ENCODE peak calls at places on chromosomes 13 and 19, in eight cellular contexts. One of them, this sample, is unnamed.

GRCh38 chr19:34313188-34313587 is 51.8 kb upstream of the GPI start:
- DNase-seq in activated CD8-positive, alpha-beta memory T cell treated with anti-CD3 and anti-CD28 coated beads, Interleukin-2, amount 10 ng/mL, durations not matched to agents 7 days and 5 days: no peak
- DNase-seq in activated naive CD4-positive, alpha-beta T cell: no peak
- DNase-seq in naive thymus-derived CD4-positive, alpha-beta T cell: no peak
- DNase-seq in activated CD4-positive, alpha-beta T cell treated with anti-CD3 and anti-CD28 coated beads, Interleukin-2, amount 10 ng/mL, durations not matched to agents 7 days and 5 days: no peak
- DNase-seq in T-helper 17 cell: no peak
- DNase-seq in cardiac fibroblast: peak
- DNase-seq in HTR-8/SVneo: no peak
- DNase-seq in this sample: no peak

GRCh38 chr19:41930926-41931592 is 2.8 kb upstream of the ERFL start:
- DNase-seq in cardiac fibroblast: no peak
- DNase-seq in activated naive CD4-positive, alpha-beta T cell: no peak
- DNase-seq in naive thymus-derived CD4-positive, alpha-beta T cell: no peak
- DNase-seq in T-helper 17 cell: no peak
- DNase-seq in activated CD8-positive, alpha-beta memory T cell treated with anti-CD3 and anti-CD28 coated beads, Interleukin-2, amount 10 ng/mL, durations not matched to agents 7 days and 5 days: no peak
- DNase-seq in activated CD4-positive, alpha-beta T cell treated with anti-CD3 and anti-CD28 coated beads, Interleukin-2, amount 10 ng/mL, durations not matched to agents 7 days and 5 days: no peak
- DNase-seq in HTR-8/SVneo: no peak
- DNase-seq in this sample: no peak

GRCh38 chr13:33184131-33184485 is 101.4 kb downstream of the STARD13 start:
- DNase-seq in activated CD8-positive, alpha-beta memory T cell treated with anti-CD3 and anti-CD28 coated beads, Interleukin-2, amount 10 ng/mL, durations not matched to agents 7 days and 5 days: no peak
- DNase-seq in naive thymus-derived CD4-positive, alpha-beta T cell: no peak
- DNase-seq in HTR-8/SVneo: no peak
- DNase-seq in activated CD4-positive, alpha-beta T cell treated with anti-CD3 and anti-CD28 coated beads, Interleukin-2, amount 10 ng/mL, durations not matched to agents 7 days and 5 days: no peak
- DNase-seq in T-helper 17 cell: no peak
- DNase-seq in activated naive CD4-positive, alpha-beta T cell: no peak
- DNase-seq in cardiac fibroblast: peak
- DNase-seq in this sample: no peak

GRCh38 chr19:18669524-18669817 is 14.0 kb upstream of the CRTC1 start:
- DNase-seq in activated CD4-positive, alpha-beta T cell treated with anti-CD3 and anti-CD28 coated beads, Interleukin-2, amount 10 ng/mL, durations not matched to agents 7 days and 5 days: no peak
- DNase-seq in activated naive CD4-positive, alpha-beta T cell: no peak
- DNase-seq in T-helper 17 cell: no peak
- DNase-seq in activated CD8-positive, alpha-beta memory T cell treated with anti-CD3 and anti-CD28 coated beads, Interleukin-2, amount 10 ng/mL, durations not matched to agents 7 days and 5 days: no peak
- DNase-seq in HTR-8/SVneo: no peak
- DNase-seq in cardiac fibroblast: peak
- DNase-seq in naive thymus-derived CD4-positive, alpha-beta T cell: no peak
- DNase-seq in this sample: no peak

GRCh38 chr13:114236224-114236623 is 1.5 kb downstream of the CDC16 start:
- DNase-seq in activated CD4-positive, alpha-beta T cell treated with anti-CD3 and anti-CD28 coated beads, Interleukin-2, amount 10 ng/mL, durations not matched to agents 7 days and 5 days: no peak
- DNase-seq in activated CD8-positive, alpha-beta memory T cell treated with anti-CD3 and anti-CD28 coated beads, Interleukin-2, amount 10 ng/mL, durations not matched to agents 7 days and 5 days: no peak
- DNase-seq in activated naive CD4-positive, alpha-beta T cell: no peak
- DNase-seq in cardiac fibroblast: no peak
- DNase-seq in HTR-8/SVneo: no peak
- DNase-seq in naive thymus-derived CD4-positive, alpha-beta T cell: no peak
- DNase-seq in T-helper 17 cell: no peak
- DNase-seq in this sample: no peak

GRCh38 chr13:32165791-32166190 is 134.2 kb downstream of the FRY start:
- DNase-seq in activated naive CD4-positive, alpha-beta T cell: no peak
- DNase-seq in HTR-8/SVneo: no peak
- DNase-seq in activated CD8-positive, alpha-beta memory T cell treated with anti-CD3 and anti-CD28 coated beads, Interleukin-2, amount 10 ng/mL, durations not matched to agents 7 days and 5 days: no peak
- DNase-seq in cardiac fibroblast: no peak
- DNase-seq in T-helper 17 cell: no peak
- DNase-seq in naive thymus-derived CD4-positive, alpha-beta T cell: no peak
- DNase-seq in activated CD4-positive, alpha-beta T cell treated with anti-CD3 and anti-CD28 coated beads, Interleukin-2, amount 10 ng/mL, durations not matched to agents 7 days and 5 days: no peak
- DNase-seq in this sample: no peak

GRCh38 chr19:54154603-54155345 is 4.7 kb downstream of the LENG1 start:
- DNase-seq in activated CD8-positive, alpha-beta memory T cell treated with anti-CD3 and anti-CD28 coated beads, Interleukin-2, amount 10 ng/mL, durations not matched to agents 7 days and 5 days: peak
- DNase-seq in T-helper 17 cell: no peak
- DNase-seq in activated naive CD4-positive, alpha-beta T cell: no peak
- DNase-seq in cardiac fibroblast: peak
- DNase-seq in activated CD4-positive, alpha-beta T cell treated with anti-CD3 and anti-CD28 coated beads, Interleukin-2, amount 10 ng/mL, durations not matched to agents 7 days and 5 days: peak
- DNase-seq in naive thymus-derived CD4-positive, alpha-beta T cell: peak
- DNase-seq in HTR-8/SVneo: no peak
- DNase-seq in this sample: peak

GRCh38 chr13:47865883-47866282 is 135.2 kb downstream of the SUCLA2 start:
- DNase-seq in activated CD8-positive, alpha-beta memory T cell treated with anti-CD3 and anti-CD28 coated beads, Interleukin-2, amount 10 ng/mL, durations not matched to agents 7 days and 5 days: no peak
- DNase-seq in activated naive CD4-positive, alpha-beta T cell: no peak
- DNase-seq in cardiac fibroblast: no peak
- DNase-seq in T-helper 17 cell: no peak
- DNase-seq in naive thymus-derived CD4-positive, alpha-beta T cell: no peak
- DNase-seq in activated CD4-positive, alpha-beta T cell treated with anti-CD3 and anti-CD28 coated beads, Interleukin-2, amount 10 ng/mL, durations not matched to agents 7 days and 5 days: no peak
- DNase-seq in HTR-8/SVneo: no peak
- DNase-seq in this sample: no peak

GRCh38 chr13:30466841-30467252 is 1.1 kb upstream of the HMGB1 start:
- DNase-seq in naive thymus-derived CD4-positive, alpha-beta T cell: no peak
- DNase-seq in HTR-8/SVneo: no peak
- DNase-seq in activated CD8-positive, alpha-beta memory T cell treated with anti-CD3 and anti-CD28 coated beads, Interleukin-2, amount 10 ng/mL, durations not matched to agents 7 days and 5 days: peak
- DNase-seq in cardiac fibroblast: no peak
- DNase-seq in activated CD4-positive, alpha-beta T cell treated with anti-CD3 and anti-CD28 coated beads, Interleukin-2, amount 10 ng/mL, durations not matched to agents 7 days and 5 days: no peak
- DNase-seq in T-helper 17 cell: no peak
- DNase-seq in activated naive CD4-positive, alpha-beta T cell: no peak
- DNase-seq in this sample: no peak

GRCh38 chr13:25153736-25154135 is 18.4 kb downstream of the AMER2 start:
- DNase-seq in activated naive CD4-positive, alpha-beta T cell: no peak
- DNase-seq in HTR-8/SVneo: no peak
- DNase-seq in T-helper 17 cell: no peak
- DNase-seq in cardiac fibroblast: no peak
- DNase-seq in activated CD8-positive, alpha-beta memory T cell treated with anti-CD3 and anti-CD28 coated beads, Interleukin-2, amount 10 ng/mL, durations not matched to agents 7 days and 5 days: no peak
- DNase-seq in activated CD4-positive, alpha-beta T cell treated with anti-CD3 and anti-CD28 coated beads, Interleukin-2, amount 10 ng/mL, durations not matched to agents 7 days and 5 days: no peak
- DNase-seq in naive thymus-derived CD4-positive, alpha-beta T cell: no peak
- DNase-seq in this sample: no peak

GRCh38 chr19:41431426-41432386 is 4.5 kb upstream of the B3GNT8 start:
- DNase-seq in activated CD8-positive, alpha-beta memory T cell treated with anti-CD3 and anti-CD28 coated beads, Interleukin-2, amount 10 ng/mL, durations not matched to agents 7 days and 5 days: peak
- DNase-seq in activated CD4-positive, alpha-beta T cell treated with anti-CD3 and anti-CD28 coated beads, Interleukin-2, amount 10 ng/mL, durations not matched to agents 7 days and 5 days: peak
- DNase-seq in HTR-8/SVneo: no peak
- DNase-seq in cardiac fibroblast: peak
- DNase-seq in naive thymus-derived CD4-positive, alpha-beta T cell: no peak
- DNase-seq in activated naive CD4-positive, alpha-beta T cell: no peak
- DNase-seq in T-helper 17 cell: no peak
- DNase-seq in this sample: peak

GRCh38 chr19:18433039-18433691 is 4.8 kb downstream of the ISYNA1 start:
- DNase-seq in T-helper 17 cell: no peak
- DNase-seq in cardiac fibroblast: no peak
- DNase-seq in activated naive CD4-positive, alpha-beta T cell: no peak
- DNase-seq in activated CD4-positive, alpha-beta T cell treated with anti-CD3 and anti-CD28 coated beads, Interleukin-2, amount 10 ng/mL, durations not matched to agents 7 days and 5 days: no peak
- DNase-seq in activated CD8-positive, alpha-beta memory T cell treated with anti-CD3 and anti-CD28 coated beads, Interleukin-2, amount 10 ng/mL, durations not matched to agents 7 days and 5 days: peak
- DNase-seq in naive thymus-derived CD4-positive, alpha-beta T cell: peak
- DNase-seq in HTR-8/SVneo: no peak
- DNase-seq in this sample: no peak

GRCh38 chr19:4288091-4288777 is 9.2 kb downstream of the SHD start:
- DNase-seq in T-helper 17 cell: no peak
- DNase-seq in HTR-8/SVneo: no peak
- DNase-seq in activated naive CD4-positive, alpha-beta T cell: no peak
- DNase-seq in cardiac fibroblast: no peak
- DNase-seq in activated CD4-positive, alpha-beta T cell treated with anti-CD3 and anti-CD28 coated beads, Interleukin-2, amount 10 ng/mL, durations not matched to agents 7 days and 5 days: no peak
- DNase-seq in activated CD8-positive, alpha-beta memory T cell treated with anti-CD3 and anti-CD28 coated beads, Interleukin-2, amount 10 ng/mL, durations not matched to agents 7 days and 5 days: no peak
- DNase-seq in naive thymus-derived CD4-positive, alpha-beta T cell: no peak
- DNase-seq in this sample: no peak

GRCh38 chr13:45847554-45848224 is 3.9 kb downstream of the SIAH3 start:
- DNase-seq in HTR-8/SVneo: no peak
- DNase-seq in activated CD4-positive, alpha-beta T cell treated with anti-CD3 and anti-CD28 coated beads, Interleukin-2, amount 10 ng/mL, durations not matched to agents 7 days and 5 days: peak
- DNase-seq in activated CD8-positive, alpha-beta memory T cell treated with anti-CD3 and anti-CD28 coated beads, Interleukin-2, amount 10 ng/mL, durations not matched to agents 7 days and 5 days: peak
- DNase-seq in activated naive CD4-positive, alpha-beta T cell: no peak
- DNase-seq in T-helper 17 cell: no peak
- DNase-seq in naive thymus-derived CD4-positive, alpha-beta T cell: peak
- DNase-seq in cardiac fibroblast: no peak
- DNase-seq in this sample: peak

GRCh38 chr13:112693831-112694497 is 4.1 kb downstream of the ATP11A start:
- DNase-seq in cardiac fibroblast: peak
- DNase-seq in T-helper 17 cell: no peak
- DNase-seq in activated CD4-positive, alpha-beta T cell treated with anti-CD3 and anti-CD28 coated beads, Interleukin-2, amount 10 ng/mL, durations not matched to agents 7 days and 5 days: no peak
- DNase-seq in activated naive CD4-positive, alpha-beta T cell: no peak
- DNase-seq in HTR-8/SVneo: no peak
- DNase-seq in activated CD8-positive, alpha-beta memory T cell treated with anti-CD3 and anti-CD28 coated beads, Interleukin-2, amount 10 ng/mL, durations not matched to agents 7 days and 5 days: no peak
- DNase-seq in naive thymus-derived CD4-positive, alpha-beta T cell: no peak
- DNase-seq in this sample: no peak

GRCh38 chr13:102609696-102610095 is 12.9 kb downstream of the TPP2 start:
- DNase-seq in T-helper 17 cell: no peak
- DNase-seq in activated CD4-positive, alpha-beta T cell treated with anti-CD3 and anti-CD28 coated beads, Interleukin-2, amount 10 ng/mL, durations not matched to agents 7 days and 5 days: peak
- DNase-seq in activated CD8-positive, alpha-beta memory T cell treated with anti-CD3 and anti-CD28 coated beads, Interleukin-2, amount 10 ng/mL, durations not matched to agents 7 days and 5 days: peak
- DNase-seq in cardiac fibroblast: no peak
- DNase-seq in activated naive CD4-positive, alpha-beta T cell: no peak
- DNase-seq in HTR-8/SVneo: no peak
- DNase-seq in naive thymus-derived CD4-positive, alpha-beta T cell: peak
- DNase-seq in this sample: peak

GRCh38 chr13:24168392-24168750 is 7.9 kb downstream of the SPATA13 start:
- DNase-seq in T-helper 17 cell: no peak
- DNase-seq in activated CD8-positive, alpha-beta memory T cell treated with anti-CD3 and anti-CD28 coated beads, Interleukin-2, amount 10 ng/mL, durations not matched to agents 7 days and 5 days: no peak
- DNase-seq in HTR-8/SVneo: no peak
- DNase-seq in activated CD4-positive, alpha-beta T cell treated with anti-CD3 and anti-CD28 coated beads, Interleukin-2, amount 10 ng/mL, durations not matched to agents 7 days and 5 days: no peak
- DNase-seq in cardiac fibroblast: no peak
- DNase-seq in activated naive CD4-positive, alpha-beta T cell: no peak
- DNase-seq in naive thymus-derived CD4-positive, alpha-beta T cell: no peak
- DNase-seq in this sample: no peak

GRCh38 chr13:107376393-107377085 is 808.6 kb upstream of the ARGLU1 start:
- DNase-seq in cardiac fibroblast: no peak
- DNase-seq in HTR-8/SVneo: no peak
- DNase-seq in activated CD8-positive, alpha-beta memory T cell treated with anti-CD3 and anti-CD28 coated beads, Interleukin-2, amount 10 ng/mL, durations not matched to agents 7 days and 5 days: no peak
- DNase-seq in T-helper 17 cell: no peak
- DNase-seq in activated CD4-positive, alpha-beta T cell treated with anti-CD3 and anti-CD28 coated beads, Interleukin-2, amount 10 ng/mL, durations not matched to agents 7 days and 5 days: no peak
- DNase-seq in activated naive CD4-positive, alpha-beta T cell: no peak
- DNase-seq in naive thymus-derived CD4-positive, alpha-beta T cell: no peak
- DNase-seq in this sample: no peak

GRCh38 chr19:29614780-29615179 is 8.7 kb downstream of the POP4 start:
- DNase-seq in activated CD4-positive, alpha-beta T cell treated with anti-CD3 and anti-CD28 coated beads, Interleukin-2, amount 10 ng/mL, durations not matched to agents 7 days and 5 days: no peak
- DNase-seq in activated CD8-positive, alpha-beta memory T cell treated with anti-CD3 and anti-CD28 coated beads, Interleukin-2, amount 10 ng/mL, durations not matched to agents 7 days and 5 days: no peak
- DNase-seq in T-helper 17 cell: no peak
- DNase-seq in activated naive CD4-positive, alpha-beta T cell: no peak
- DNase-seq in HTR-8/SVneo: no peak
- DNase-seq in naive thymus-derived CD4-positive, alpha-beta T cell: no peak
- DNase-seq in cardiac fibroblast: no peak
- DNase-seq in this sample: no peak

GRCh38 chr19:51333836-51334460 is 8.0 kb downstream of the VSIG10L start:
- DNase-seq in naive thymus-derived CD4-positive, alpha-beta T cell: no peak
- DNase-seq in cardiac fibroblast: peak
- DNase-seq in T-helper 17 cell: no peak
- DNase-seq in activated CD8-positive, alpha-beta memory T cell treated with anti-CD3 and anti-CD28 coated beads, Interleukin-2, amount 10 ng/mL, durations not matched to agents 7 days and 5 days: no peak
- DNase-seq in HTR-8/SVneo: no peak
- DNase-seq in activated CD4-positive, alpha-beta T cell treated with anti-CD3 and anti-CD28 coated beads, Interleukin-2, amount 10 ng/mL, durations not matched to agents 7 days and 5 days: no peak
- DNase-seq in activated naive CD4-positive, alpha-beta T cell: no peak
- DNase-seq in this sample: no peak

GRCh38 chr13:51601601-51602348 is 17.5 kb downstream of the WDFY2 start:
- DNase-seq in HTR-8/SVneo: no peak
- DNase-seq in activated CD4-positive, alpha-beta T cell treated with anti-CD3 and anti-CD28 coated beads, Interleukin-2, amount 10 ng/mL, durations not matched to agents 7 days and 5 days: no peak
- DNase-seq in naive thymus-derived CD4-positive, alpha-beta T cell: no peak
- DNase-seq in T-helper 17 cell: no peak
- DNase-seq in activated naive CD4-positive, alpha-beta T cell: no peak
- DNase-seq in cardiac fibroblast: no peak
- DNase-seq in activated CD8-positive, alpha-beta memory T cell treated with anti-CD3 and anti-CD28 coated beads, Interleukin-2, amount 10 ng/mL, durations not matched to agents 7 days and 5 days: no peak
- DNase-seq in this sample: no peak

GRCh38 chr13:97295279-97296182 is 73.4 kb downstream of the MBNL2 start:
- DNase-seq in cardiac fibroblast: peak
- DNase-seq in activated CD8-positive, alpha-beta memory T cell treated with anti-CD3 and anti-CD28 coated beads, Interleukin-2, amount 10 ng/mL, durations not matched to agents 7 days and 5 days: no peak
- DNase-seq in HTR-8/SVneo: no peak
- DNase-seq in activated naive CD4-positive, alpha-beta T cell: no peak
- DNase-seq in T-helper 17 cell: no peak
- DNase-seq in naive thymus-derived CD4-positive, alpha-beta T cell: no peak
- DNase-seq in activated CD4-positive, alpha-beta T cell treated with anti-CD3 and anti-CD28 coated beads, Interleukin-2, amount 10 ng/mL, durations not matched to agents 7 days and 5 days: no peak
- DNase-seq in this sample: no peak

GRCh38 chr19:50896591-50897190 is 14.5 kb downstream of the KLK4 start:
- DNase-seq in HTR-8/SVneo: no peak
- DNase-seq in naive thymus-derived CD4-positive, alpha-beta T cell: no peak
- DNase-seq in activated CD4-positive, alpha-beta T cell treated with anti-CD3 and anti-CD28 coated beads, Interleukin-2, amount 10 ng/mL, durations not matched to agents 7 days and 5 days: peak
- DNase-seq in activated CD8-positive, alpha-beta memory T cell treated with anti-CD3 and anti-CD28 coated beads, Interleukin-2, amount 10 ng/mL, durations not matched to agents 7 days and 5 days: peak
- DNase-seq in T-helper 17 cell: no peak
- DNase-seq in cardiac fibroblast: peak
- DNase-seq in activated naive CD4-positive, alpha-beta T cell: no peak
- DNase-seq in this sample: peak

GRCh38 chr19:18507727-18508440 is 14.0 kb downstream of the ELL start:
- DNase-seq in HTR-8/SVneo: no peak
- DNase-seq in naive thymus-derived CD4-positive, alpha-beta T cell: no peak
- DNase-seq in T-helper 17 cell: no peak
- DNase-seq in activated CD4-positive, alpha-beta T cell treated with anti-CD3 and anti-CD28 coated beads, Interleukin-2, amount 10 ng/mL, durations not matched to agents 7 days and 5 days: no peak
- DNase-seq in activated naive CD4-positive, alpha-beta T cell: no peak
- DNase-seq in activated CD8-positive, alpha-beta memory T cell treated with anti-CD3 and anti-CD28 coated beads, Interleukin-2, amount 10 ng/mL, durations not matched to agents 7 days and 5 days: no peak
- DNase-seq in cardiac fibroblast: no peak
- DNase-seq in this sample: no peak

GRCh38 chr19:29526730-29527499 is 1.1 kb downstream of the VSTM2B start:
- DNase-seq in cardiac fibroblast: no peak
- DNase-seq in naive thymus-derived CD4-positive, alpha-beta T cell: no peak
- DNase-seq in activated CD8-positive, alpha-beta memory T cell treated with anti-CD3 and anti-CD28 coated beads, Interleukin-2, amount 10 ng/mL, durations not matched to agents 7 days and 5 days: no peak
- DNase-seq in HTR-8/SVneo: no peak
- DNase-seq in activated CD4-positive, alpha-beta T cell treated with anti-CD3 and anti-CD28 coated beads, Interleukin-2, amount 10 ng/mL, durations not matched to agents 7 days and 5 days: no peak
- DNase-seq in activated naive CD4-positive, alpha-beta T cell: no peak
- DNase-seq in T-helper 17 cell: no peak
- DNase-seq in this sample: no peak

This sample was measured in activated CD4-positive, alpha-beta memory T cell treated with anti-CD3 and anti-CD28 coated beads, Interleukin-2, amount 10 ng/mL, durations not matched to agents 7 days and 5 days.